ENCODE peak calls at places on chromosome 12, in nine cellular contexts. Y is foreskin keratinocyte, H is ascending aorta, J is spleen, C is lower lobe of right lung, M is neural progenitor cell, I is GM12878, R is nephron progenitor cell, O is psoas muscle. L is an unnamed sample.

GRCh38 chr12:27163048-27163715 is 80.8 kb upstream of the C12orf71 start:
- DNase-seq in C (no peak), J (no peak), O (no peak), H (no peak), M (no peak), Y (no peak), R (no peak), I (no peak), L (peak)

GRCh38 chr12:105944628-105945027 is 194.1 kb downstream of the NUAK1 start:
- DNase-seq in J (no peak), R (no peak), C (no peak), Y (peak), M (no peak), O (no peak), H (no peak), I (no peak), L (peak)

GRCh38 chr12:22252057-22252456 is 82.5 kb downstream of the ST8SIA1 start:
- DNase-seq in M (no peak), R (no peak), O (no peak), J (no peak), Y (no peak), C (no peak), I (no peak), H (no peak), L (no peak)

GRCh38 chr12:48185181-48185919 is 1.9 kb downstream of the CCDC184 start:
- DNase-seq in O (no peak), J (no peak), R (peak), C (no peak), I (no peak), Y (no peak), H (no peak), M (peak), L (no peak)

GRCh38 chr12:130563322-130563721 is 152.8 kb downstream of the RIMBP2 start:
- DNase-seq in I (no peak), R (no peak), M (no peak), J (no peak), O (no peak), H (no peak), Y (no peak), C (no peak), L (no peak)

GRCh38 chr12:10320643-10321042 is 13.0 kb downstream of the KLRD1 start:
- DNase-seq in M (no peak), R (no peak), O (no peak), C (no peak), I (no peak), Y (no peak), H (no peak), J (no peak), L (no peak)

GRCh38 chr12:117148642-117149041 is 41.6 kb downstream of the FBXO21 start:
- DNase-seq in O (no peak), I (no peak), M (no peak), J (no peak), Y (no peak), H (peak), R (no peak), C (no peak), L (no peak)

GRCh38 chr12:82862876-82863649 is 176.4 kb downstream of the TMTC2 start:
- DNase-seq in R (no peak), C (no peak), Y (no peak), H (no peak), M (no peak), J (no peak), I (no peak), O (no peak), L (no peak)

GRCh38 chr12:116916122-116916521 is 5.4 kb downstream of the FBXW8 start:
- DNase-seq in J (no peak), C (no peak), O (no peak), R (no peak), M (no peak), Y (peak), I (no peak), H (no peak), L (peak)

GRCh38 chr12:13071305-13072280 is 27.4 kb downstream of the FAM234B start:
- DNase-seq in Y (no peak), I (no peak), C (no peak), O (no peak), H (no peak), R (no peak), J (no peak), M (no peak), L (peak)

GRCh38 chr12:68001486-68002466 is 12.5 kb downstream of the IFNG-AS1 start:
- DNase-seq in J (no peak), R (no peak), I (no peak), H (no peak), O (no peak), M (peak), C (no peak), Y (no peak), L (no peak)

GRCh38 chr12:132449565-132450390 is 40.2 kb upstream of the FBRSL1 start:
- DNase-seq in H (no peak), J (peak), O (no peak), Y (no peak), R (no peak), C (no peak), I (peak), M (no peak), L (no peak)

GRCh38 chr12:11650697-11651281 is 1.3 kb downstream of the ETV6 start:
- DNase-seq in O (no peak), I (peak), C (no peak), H (no peak), J (no peak), Y (peak), R (no peak), M (peak), L (peak)

GRCh38 chr12:49389092-49389703 is 21.9 kb downstream of the SPATS2 start:
- DNase-seq in H (no peak), C (peak), O (peak), R (peak), J (peak), I (no peak), M (peak), Y (no peak), L (no peak)

GRCh38 chr12:11731455-11731854 is 82.0 kb downstream of the ETV6 start:
- DNase-seq in I (no peak), C (no peak), R (no peak), H (no peak), J (no peak), O (no peak), Y (no peak), M (no peak), L (peak)

GRCh38 chr12:632102-632696 is 31.0 kb downstream of the NINJ2 start:
- DNase-seq in C (no peak), R (no peak), J (peak), O (no peak), Y (peak), I (no peak), M (peak), H (peak), L (peak)

GRCh38 chr12:29067430-29067829 is 81.6 kb upstream of the FAR2 start:
- DNase-seq in I (no peak), Y (no peak), R (no peak), C (peak), H (no peak), O (peak), M (no peak), J (no peak), L (no peak)

GRCh38 chr12:30977537-30978349 is 51.2 kb downstream of the TSPAN11 start:
- DNase-seq in J (no peak), Y (no peak), I (no peak), C (no peak), M (no peak), H (no peak), R (no peak), O (no peak), L (no peak)

GRCh38 chr12:34399631-34400422 is 377.5 kb downstream of the ALG10 start:
- DNase-seq in J (peak), H (peak), M (no peak), O (peak), I (no peak), R (no peak), Y (no peak), C (peak), L (no peak)

GRCh38 chr12:25280082-25280481 is 29.4 kb upstream of the KRAS start:
- DNase-seq in M (no peak), C (no peak), Y (no peak), R (no peak), J (no peak), O (no peak), H (no peak), I (no peak), L (no peak)

GRCh38 chr12:106581543-106582263 is 1.1 kb upstream of the RFX4 start:
- DNase-seq in Y (no peak), O (no peak), C (peak), I (no peak), H (no peak), J (no peak), R (peak), M (peak), L (no peak)

GRCh38 chr12:47821346-47821706 is 1.6 kb upstream of the HDAC7 start:
- DNase-seq in H (peak), Y (no peak), I (no peak), C (no peak), O (peak), M (no peak), R (no peak), J (no peak), L (no peak)

GRCh38 chr12:6627598-6627997 is 8.2 kb downstream of the LPAR5 start:
- DNase-seq in C (no peak), Y (no peak), H (no peak), J (no peak), I (no peak), M (no peak), O (no peak), R (no peak), L (no peak)

GRCh38 chr12:3670083-3670620 is 82.8 kb downstream of the CRACR2A start:
- DNase-seq in J (no peak), C (no peak), O (no peak), R (no peak), Y (peak), I (no peak), H (no peak), M (no peak), L (peak)

GRCh38 chr12:108004368-108004767 is 124.7 kb upstream of the WSCD2 start:
- DNase-seq in I (no peak), O (no peak), R (peak), C (no peak), H (no peak), Y (no peak), M (peak), J (no peak), L (no peak)

GRCh38 chr12:32532415-32532814 is 133.1 kb downstream of the FGD4 start:
- DNase-seq in R (no peak), H (no peak), C (no peak), I (no peak), Y (no peak), J (no peak), O (no peak), M (no peak), L (no peak)

GRCh38 chr12:34253674-34254073 is 231.4 kb downstream of the ALG10 start:
- DNase-seq in R (no peak), J (no peak), H (no peak), M (no peak), C (no peak), Y (no peak), O (no peak), I (no peak), L (no peak)

GRCh38 chr12:91601057-91601456 is 418.4 kb upstream of the DCN start:
- DNase-seq in M (no peak), O (no peak), R (no peak), J (no peak), C (no peak), Y (no peak), I (no peak), H (no peak), L (no peak)

GRCh38 chr12:124208469-124208868 is 86.4 kb upstream of the RFLNA start:
- DNase-seq in Y (no peak), I (no peak), M (no peak), J (no peak), C (no peak), H (no peak), R (no peak), O (no peak), L (no peak)

GRCh38 chr12:98156697-98157096 is 358.7 kb upstream of the TMPO start:
- DNase-seq in O (no peak), M (no peak), C (no peak), J (no peak), R (no peak), H (no peak), Y (no peak), I (no peak), L (no peak)

GRCh38 chr12:116142936-116143882 is 134.3 kb downstream of the MED13L start:
- DNase-seq in Y (peak), O (no peak), R (no peak), H (no peak), I (no peak), M (no peak), C (no peak), J (no peak), L (peak)

DNA sequence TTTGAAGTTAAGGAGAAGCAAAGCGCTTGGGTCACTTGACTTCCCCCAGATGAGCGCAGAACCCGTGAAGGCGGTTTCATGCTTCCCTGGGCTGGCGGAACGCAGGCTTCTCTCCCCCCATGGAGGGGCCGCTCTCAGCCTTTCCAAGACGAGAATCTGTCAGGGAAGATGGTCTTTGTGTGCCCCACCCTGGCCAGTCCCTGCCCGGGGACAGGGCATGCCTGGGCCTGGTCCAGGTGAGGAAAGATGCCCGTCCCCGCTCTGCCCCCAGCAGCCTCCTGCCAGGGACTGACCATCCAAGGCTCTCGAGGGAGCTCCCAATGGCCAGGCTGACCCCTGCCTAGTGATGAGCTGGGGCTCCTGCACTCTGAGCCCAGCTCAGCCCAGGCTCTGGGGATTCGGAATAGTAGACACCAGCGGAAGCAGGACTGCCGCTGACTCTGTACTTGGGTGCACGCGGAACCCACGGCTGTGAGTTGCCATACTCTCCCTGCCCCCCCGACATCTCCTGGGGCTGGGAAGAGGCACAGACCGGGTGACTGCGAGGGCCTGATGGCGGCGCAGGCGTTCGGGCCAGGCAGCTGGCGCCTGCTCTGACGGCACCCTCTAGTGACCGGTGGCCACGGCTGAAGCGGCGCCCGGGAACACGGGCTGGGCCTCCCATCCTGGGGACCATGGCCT is 142.2 kb upstream of the FKBP4 start:
- DNase-seq in J (peak), Y (no peak), I (no peak), H (peak), R (no peak), C (no peak), M (peak), O (no peak), L (no peak)
- TF ChIP-seq CTCF in J (no peak), Y (no peak), I (no peak), H (no peak), R (no peak), C (no peak), M (peak), O (no peak), L (no peak)

GRCh38 chr12:113783811-113784210 is 182.3 kb downstream of the RBM19 start:
- DNase-seq in J (no peak), H (no peak), Y (no peak), M (no peak), R (no peak), O (no peak), C (no peak), I (no peak), L (no peak)

GRCh38 chr12:113788020-113788856 is 177.9 kb downstream of the RBM19 start:
- DNase-seq in C (no peak), I (no peak), Y (no peak), H (no peak), M (no peak), O (no peak), J (no peak), R (no peak), L (no peak)

GRCh38 chr12:113781415-113782198 is 184.5 kb downstream of the RBM19 start:
- DNase-seq in C (no peak), M (no peak), J (no peak), O (no peak), R (no peak), I (no peak), H (no peak), Y (no peak), L (no peak)

GRCh38 chr12:113786107-113786506 is 180.0 kb downstream of the RBM19 start:
- DNase-seq in M (no peak), R (no peak), I (no peak), H (no peak), Y (no peak), J (no peak), O (no peak), C (no peak), L (no peak)
- TF ChIP-seq CTCF in M (no peak), R (no peak), I (no peak), H (no peak), Y (no peak), J (no peak), O (no peak), C (no peak), L (no peak)

DNA sequence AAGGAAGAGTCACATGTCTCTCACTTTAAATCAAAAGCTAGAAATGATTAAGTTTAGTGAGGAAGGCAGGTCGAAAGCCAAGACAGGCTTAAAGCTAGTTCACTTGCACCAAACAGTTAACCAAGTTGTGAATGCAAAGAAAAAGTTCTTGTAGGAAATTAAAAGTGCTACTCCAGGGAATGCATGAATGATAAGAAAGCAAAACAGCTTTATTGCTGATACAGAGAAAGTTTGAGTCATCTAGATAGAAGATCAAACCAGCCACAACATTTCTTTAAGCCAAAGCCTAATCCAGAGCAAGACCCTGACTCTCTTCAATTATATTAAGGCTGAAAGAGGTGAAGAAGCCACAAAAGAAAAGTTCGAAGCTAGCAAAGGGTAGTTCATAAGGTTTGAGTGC is 193.6 kb downstream of the MSRB3 start:
- DNase-seq in O (no peak), H (no peak), C (no peak), J (no peak), I (no peak), M (no peak), Y (no peak), R (no peak), L (no peak)
- TF ChIP-seq CTCF in O (no peak), H (no peak), C (no peak), J (no peak), I (no peak), M (no peak), Y (no peak), R (no peak), L (no peak)

GRCh38 chr12:69816082-69816481 is 8.9 kb upstream of the MYRFL start:
- DNase-seq in J (no peak), H (no peak), Y (no peak), R (no peak), C (no peak), O (no peak), M (no peak), I (peak), L (no peak)

GRCh38 chr12:69810870-69811498 is 14.0 kb upstream of the MYRFL start:
- DNase-seq in R (no peak), Y (no peak), I (no peak), C (no peak), M (no peak), H (no peak), O (no peak), J (no peak), L (no peak)
- TF ChIP-seq CTCF in R (no peak), Y (no peak), I (no peak), C (no peak), M (no peak), H (no peak), O (no peak), J (no peak), L (no peak)

L was measured in mammary epithelial cell.